ENCODE peak calls at places on chromosome 17, in five cellular contexts. L, D, R, N and F are unnamed samples.

GRCh38 chr17:27296427-27296979 is 2.6 kb downstream of the WSB1 start:
- DNase-seq in D (no peak), R (no peak), N (no peak), L (no peak), F (no peak)

GRCh38 chr17:49996495-49997255 is 1.7 kb upstream of the DLX3 start:
- DNase-seq in N (peak), L (peak), D (peak), R (peak), F (peak)

GRCh38 chr17:1109606-1110523 is 69.9 kb downstream of the ABR start:
- DNase-seq in L (peak), D (no peak), R (peak), N (peak), F (no peak)

GRCh38 chr17:82440991-82441627 is 9.4 kb downstream of the CYBC1 start:
- DNase-seq in D (no peak), L (no peak), N (no peak), R (no peak), F (peak)

GRCh38 chr17:14212401-14212800 is 24.3 kb downstream of the CDRT15 start:
- DNase-seq in N (no peak), D (no peak), R (no peak), L (no peak), F (no peak)

GRCh38 chr17:38603786-38604478 is 1.8 kb downstream of the SRCIN1 start:
- DNase-seq in N (no peak), L (no peak), R (no peak), D (no peak), F (no peak)

GRCh38 chr17:45432405-45433113 is at the start of gene ARHGAP27:
- DNase-seq in R (peak), D (no peak), N (no peak), L (no peak), F (no peak)

GRCh38 chr17:78374631-78375274 is 3.7 kb upstream of the PGS1 start:
- DNase-seq in R (no peak), N (no peak), L (no peak), D (no peak), F (no peak)

GRCh38 chr17:81552244-81553017 is at the start of gene FAAP100:
- DNase-seq in D (peak), R (peak), N (peak), L (peak), F (peak)

GRCh38 chr17:18246880-18247612 is 11.5 kb downstream of the FLII start:
- DNase-seq in D (peak), R (peak), L (no peak), N (no peak), F (peak)

GRCh38 chr17:77436058-77436442 is 295.3 kb downstream of the SEC14L1 start:
- DNase-seq in R (no peak), L (peak), N (no peak), D (peak), F (no peak)

GRCh38 chr17:17837380-17837821 is 615 bp upstream of the SREBF1 start:
- DNase-seq in L (no peak), D (peak), N (no peak), R (no peak), F (no peak)

GRCh38 chr17:19979917-19980770 is 2.5 kb upstream of the AKAP10 start:
- DNase-seq in N (no peak), L (no peak), R (no peak), D (no peak), F (no peak)

GRCh38 chr17:53570731-53571130 is 252.0 kb upstream of the KIF2B start:
- DNase-seq in N (no peak), L (no peak), D (no peak), R (no peak), F (no peak)

GRCh38 chr17:50037321-50038107 is 18.4 kb upstream of the ITGA3 start:
- DNase-seq in D (peak), N (no peak), R (peak), L (no peak), F (no peak)

GRCh38 chr17:17533901-17534441 is 37.8 kb upstream of the RASD1 start:
- DNase-seq in N (no peak), R (peak), D (no peak), L (no peak), F (no peak)

GRCh38 chr17:78898075-78898836 is 4.7 kb downstream of the CEP295NL start:
- DNase-seq in L (no peak), N (no peak), R (no peak), D (no peak), F (no peak)

GRCh38 chr17:80024206-80024972 is 11.3 kb downstream of the TBC1D16 start:
- DNase-seq in N (no peak), R (no peak), D (no peak), L (no peak), F (no peak)

GRCh38 chr17:64384253-64385186 is 6.1 kb downstream of the PECAM1 start:
- DNase-seq in L (no peak), N (no peak), R (peak), D (no peak), F (no peak)

GRCh38 chr17:64387545-64388171 is 3.0 kb downstream of the PECAM1 start:
- DNase-seq in L (no peak), N (no peak), D (no peak), R (no peak), F (no peak)

GRCh38 chr17:64385187-64386083 is 5.2 kb downstream of the PECAM1 start:
- DNase-seq in L (no peak), N (peak), D (peak), R (no peak), F (no peak)

GRCh38 chr17:64387145-64387473 is 3.6 kb downstream of the PECAM1 start:
- DNase-seq in N (no peak), L (no peak), D (no peak), R (no peak), F (no peak)

DNA sequence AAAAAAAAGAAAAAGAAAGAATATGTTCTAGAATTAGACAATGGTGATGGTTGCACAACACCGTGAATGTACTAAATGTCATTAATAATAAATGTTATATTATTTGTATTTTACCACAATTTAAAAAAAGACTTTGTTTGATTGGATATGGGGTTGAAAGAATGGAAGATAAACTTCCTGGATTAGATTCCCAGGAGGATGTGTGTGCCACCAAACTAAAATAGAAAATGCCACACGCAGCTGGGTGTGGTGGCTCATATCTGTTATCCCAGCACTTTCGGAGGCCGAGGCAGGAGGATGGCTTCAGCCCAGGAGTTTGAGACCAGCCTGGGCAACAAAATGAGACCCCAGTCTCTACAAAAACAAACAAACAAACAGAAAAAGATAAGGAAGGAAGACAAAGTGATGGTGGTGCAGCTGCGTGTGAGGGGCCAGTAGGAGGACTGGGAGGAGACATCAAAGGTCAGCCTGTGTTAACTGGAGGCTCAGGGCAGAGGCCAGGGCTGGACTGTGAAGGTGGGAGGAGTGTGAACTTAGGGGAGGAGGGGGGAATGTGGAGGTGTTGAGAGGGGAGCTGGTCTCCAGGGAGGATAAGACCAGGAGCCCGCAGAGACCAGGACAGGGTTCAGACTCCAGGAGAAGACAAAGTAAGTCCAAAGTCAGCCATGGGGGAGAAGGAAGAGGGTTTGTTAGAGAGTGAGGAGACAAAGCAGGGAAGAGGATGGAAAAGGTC is 4.1 kb downstream of the PECAM1 start:
- DNase-seq in L (no peak), R (no peak), D (no peak), N (no peak), F (no peak)
- H3K27ac ChIP-seq in L (no peak), R (peak), D (peak), N (no peak), F (no peak)

GRCh38 chr17:69474171-69474831 is 59.8 kb downstream of the MAP2K6 start:
- DNase-seq in L (no peak), R (no peak), D (no peak), N (no peak), F (no peak)
- H3K27ac ChIP-seq in L (no peak), R (no peak), D (no peak), N (no peak), F (no peak)

DNA sequence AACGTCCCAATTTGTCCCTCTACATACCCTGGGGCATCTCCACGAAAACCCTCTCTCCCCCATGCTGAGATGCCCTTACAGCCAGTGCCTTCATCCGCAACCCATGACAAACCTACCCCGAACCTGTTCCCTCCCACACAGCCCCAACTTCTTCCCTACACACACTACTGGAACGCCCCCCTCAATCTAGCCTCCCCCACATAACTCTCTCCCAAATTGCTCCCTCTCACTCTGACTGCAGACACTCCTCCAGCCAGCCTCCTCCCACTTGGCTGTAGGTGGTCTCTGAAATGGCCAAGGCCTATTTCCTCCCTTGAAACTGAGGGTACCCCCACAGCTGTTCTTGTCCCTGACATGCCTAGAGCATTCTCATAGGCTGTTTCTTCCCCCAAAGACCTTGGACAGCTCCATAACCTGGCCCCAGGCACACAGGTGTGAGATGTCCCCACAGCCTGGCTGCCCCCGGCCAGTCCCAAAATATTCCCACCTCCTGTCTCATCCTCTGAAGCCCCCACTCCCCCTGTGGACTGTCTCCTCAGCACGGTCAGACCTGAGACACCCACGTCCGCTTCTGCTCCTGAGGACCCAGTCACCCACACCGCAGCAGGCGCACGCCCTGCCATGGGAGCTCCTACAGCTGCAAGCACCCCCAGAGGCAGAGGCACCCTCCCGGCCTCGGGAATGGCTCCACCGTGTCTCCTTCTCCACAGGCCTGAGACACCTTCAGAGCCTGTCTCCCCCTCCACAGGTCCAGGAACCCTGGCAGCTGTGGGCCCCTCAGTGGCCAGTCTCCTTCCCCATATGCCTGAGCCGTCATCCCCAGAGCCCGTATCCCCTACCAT is 3.7 kb downstream of the KIAA0753 start:
- DNase-seq in D (no peak), R (no peak), N (no peak), L (no peak), F (no peak)
- H3K27ac ChIP-seq in D (no peak), R (no peak), N (no peak), L (no peak), F (no peak)

GRCh38 chr17:42362245-42362961 is 25.8 kb downstream of the STAT3 start:
- DNase-seq in N (no peak), D (no peak), R (no peak), L (no peak), F (no peak)
- H3K27ac ChIP-seq in N (no peak), D (no peak), R (no peak), L (no peak), F (no peak)